ENCODE peak calls at places on chromosomes 2 and 18, in four cellular contexts. T is H1, S is HepG2, W is K562. X is an unnamed sample.

GRCh38 chr2:44935854-44936185 is 5.7 kb upstream of the SIX3 start:
- DNase-seq in T (no peak), S (no peak), W (no peak), X (no peak)

GRCh38 chr2:29459445-29460179 is 344.4 kb downstream of the CLIP4 start:
- DNase-seq in T (no peak), S (no peak), W (no peak), X (no peak)

GRCh38 chr2:149075065-149075464 is 36.6 kb downstream of the LYPD6B start:
- DNase-seq in T (no peak), S (no peak), W (no peak), X (no peak)

GRCh38 chr2:119184512-119184911 is 26.0 kb upstream of the C1QL2 start:
- DNase-seq in T (no peak), S (no peak), W (no peak), X (no peak)

GRCh38 chr2:108449410-108450200 is 599 bp downstream of the GCC2 start:
- DNase-seq in T (no peak), S (peak; percentile 44), W (peak; percentile 55), X (no peak)

GRCh38 chr18:21489119-21489750 is 111.3 kb downstream of the ESCO1 start:
- DNase-seq in T (peak; percentile 29), S (peak; percentile 63), W (peak; percentile 78), X (no peak)

GRCh38 chr2:170530803-170531564 is 184.2 kb upstream of the SP5 start:
- DNase-seq in T (no peak), S (no peak), W (no peak), X (no peak)

GRCh38 chr2:46720592-46721185 is 194.9 kb downstream of the MCFD2 start:
- DNase-seq in T (no peak), S (no peak), W (no peak), X (no peak)

GRCh38 chr18:76581261-76581660 is 86.2 kb upstream of the ZNF516 start:
- DNase-seq in T (no peak), S (no peak), W (no peak), X (no peak)

GRCh38 chr2:238138331-238139102 is at the start of gene KLHL30:
- DNase-seq in T (no peak), S (no peak), W (peak; percentile 50), X (no peak)

GRCh38 chr2:224682121-224682520 is 34.0 kb downstream of the CCDC195 start:
- DNase-seq in T (no peak), S (no peak), W (no peak), X (no peak)

GRCh38 chr2:239337877-239338484 is 62.8 kb downstream of the HDAC4 start:
- DNase-seq in T (no peak), S (no peak), W (no peak), X (no peak)

GRCh38 chr2:12232876-12233275 is 483.9 kb upstream of the TRIB2 start:
- DNase-seq in T (no peak), S (no peak), W (no peak), X (no peak)
- TF ChIP-seq ATF2 in T (no peak), S (no peak), W (no peak), X (no peak)

DNA sequence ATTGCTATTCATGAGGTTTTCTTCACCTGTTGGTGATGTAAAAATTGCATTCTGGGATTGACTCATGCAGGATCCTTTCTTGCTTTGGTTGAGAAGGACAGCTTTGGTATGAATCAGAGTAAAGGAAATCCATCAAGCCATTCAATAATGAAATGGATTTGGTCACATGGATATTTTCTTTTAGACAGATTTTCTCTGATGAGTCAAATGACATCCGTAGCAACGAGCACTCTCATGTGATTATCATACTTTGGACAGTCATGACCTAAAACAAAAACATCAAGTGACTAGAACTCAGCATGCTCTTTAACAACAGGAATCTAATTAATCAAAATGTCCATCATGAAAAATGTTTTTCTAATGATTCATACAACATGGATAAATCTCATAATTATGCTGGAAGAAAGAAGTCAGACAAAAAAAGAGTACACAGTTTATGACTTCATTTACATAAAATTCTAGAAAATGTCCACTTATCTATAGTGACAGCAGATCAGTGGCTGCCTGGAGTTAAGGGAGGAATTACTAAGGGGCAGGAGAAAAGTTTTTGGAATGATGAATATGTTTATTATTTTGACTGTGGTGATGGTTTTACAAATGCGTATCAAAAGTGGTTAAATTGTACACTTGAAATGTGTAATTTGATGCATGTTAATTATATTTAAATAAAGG is 30.7 kb downstream of the TRAK2 start:
- DNase-seq in T (no peak), S (no peak), W (no peak), X (no peak)
- TF ChIP-seq HDAC6 in T (no peak), S (no peak), W (no peak), X (no peak)

GRCh38 chr2:134674687-134675086 is 44.1 kb downstream of the TMEM163 start:
- DNase-seq in T (no peak), S (no peak), W (no peak), X (no peak)
- TF ChIP-seq ATF2 in T (no peak), S (no peak), W (no peak), X (no peak)

DNA sequence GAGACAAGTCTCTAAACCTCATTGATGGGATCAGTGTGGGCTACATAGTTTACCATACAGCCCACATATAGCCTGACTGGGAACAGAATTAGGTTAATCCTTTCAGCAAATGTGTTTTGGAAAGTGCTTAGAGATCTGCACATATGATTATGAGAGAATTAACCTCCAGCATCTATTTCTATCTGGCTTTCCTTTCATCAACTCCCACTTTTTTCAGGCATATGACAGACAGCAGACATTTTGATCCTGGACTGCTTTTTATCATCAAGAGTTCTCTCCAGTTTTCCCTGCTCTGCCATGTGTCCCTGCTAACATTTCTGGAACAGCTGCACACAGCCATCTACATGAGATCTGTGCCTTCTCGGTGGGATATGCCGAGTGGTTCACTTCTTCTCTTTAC is 139.5 kb upstream of the LRP1B start:
- DNase-seq in T (no peak), S (no peak), W (no peak), X (no peak)
- TF ChIP-seq HDAC6 in T (no peak), S (no peak), W (no peak), X (no peak)

GRCh38 chr2:230640540-230641011 is 72.1 kb upstream of the CAB39 start:
- DNase-seq in T (no peak), S (no peak), W (no peak), X (no peak)
- TF ChIP-seq ATF2 in T (no peak), S (no peak), W (no peak), X (no peak)

GRCh38 chr2:129480790-129481189 is 498.7 kb upstream of the RAB6C start:
- DNase-seq in T (no peak), S (no peak), W (no peak), X (no peak)

GRCh38 chr2:129482626-129483025 is 496.8 kb upstream of the RAB6C start:
- DNase-seq in T (no peak), S (no peak), W (no peak), X (no peak)

GRCh38 chr2:129484999-129485398 is 494.5 kb upstream of the RAB6C start:
- DNase-seq in T (no peak), S (no peak), W (no peak), X (no peak)

GRCh38 chr2:129481306-129482219 is 497.9 kb upstream of the RAB6C start:
- DNase-seq in T (no peak), S (no peak), W (no peak), X (no peak)

GRCh38 chr2:129483366-129483765 is 496.1 kb upstream of the RAB6C start:
- DNase-seq in T (no peak), S (no peak), W (no peak), X (peak; percentile 37)
- TF ChIP-seq HDAC6 in T (no peak), S (no peak), W (no peak), X (no peak)

GRCh38 chr18:53566622-53567021 is 657.8 kb downstream of the MBD2 start:
- DNase-seq in T (no peak), S (no peak), W (no peak), X (no peak)

GRCh38 chr18:53567935-53568574 is 656.4 kb downstream of the MBD2 start:
- DNase-seq in T (no peak), S (peak; percentile 29), W (peak; percentile 7), X (no peak)
- TF ChIP-seq ATF2 in T (no peak), S (no peak), W (no peak), X (no peak)

GRCh38 chr18:45363258-45363657 is 252.0 kb upstream of the SLC14A2 start:
- DNase-seq in T (no peak), S (no peak), W (no peak), X (no peak)
- TF ChIP-seq HDAC6 in T (no peak), S (no peak), W (no peak), X (no peak)

GRCh38 chr2:219731173-219731572 is 103.7 kb downstream of the SLC4A3 start:
- DNase-seq in T (no peak), S (peak; percentile 24), W (no peak), X (no peak)
- TF ChIP-seq ATF2 in T (no peak), S (no peak), W (no peak), X (no peak)

GRCh38 chr18:37565985-37566478 is 434 bp upstream of the CELF4 start:
- DNase-seq in T (no peak), S (no peak), W (no peak), X (no peak)

GRCh38 chr18:37563810-37564511 is 1.6 kb downstream of the CELF4 start:
- DNase-seq in T (no peak), S (no peak), W (no peak), X (no peak)

GRCh38 chr18:37564796-37565137 is 831 bp downstream of the CELF4 start:
- DNase-seq in T (no peak), S (no peak), W (peak; percentile 41), X (no peak)

GRCh38 chr18:37566479-37567060 is 972 bp upstream of the CELF4 start:
- DNase-seq in T (no peak), S (no peak), W (no peak), X (no peak)

GRCh38 chr18:37565138-37565984 is at the start of gene CELF4:
- DNase-seq in T (no peak), S (no peak), W (no peak), X (no peak)
- TF ChIP-seq HDAC6 in T (no peak), S (no peak), W (no peak), X (no peak)

X was measured in GM12878.